ENCODE peak calls at places on chromosome 1, in five cellular contexts. L is AG08395; I is left ventricle myocardium inferior; D is T-helper 2 cell treated with Interferon-gamma antibody and Interleukin-4, amounts not matched to agents 5 μg/mL and 100 μg/mL, for 36 hours; F is GM13977. J is an unnamed sample.

GRCh38 chr1:158095737-158096335 is 84.9 kb upstream of the CD1D start:
- DNase-seq in L (peak; percentile 76), I (no peak), D (peak; percentile 10), F (peak; percentile 78), J (no peak)

GRCh38 chr1:208531003-208531750 is 287.0 kb upstream of the PLXNA2 start:
- DNase-seq in L (no peak), I (no peak), D (no peak), F (no peak), J (no peak)

GRCh38 chr1:214983126-214983869 is 99.2 kb upstream of the KCNK2 start:
- DNase-seq in L (peak; percentile 32), I (no peak), D (no peak), F (no peak), J (no peak)

GRCh38 chr1:231162300-231162969 is 577 bp downstream of the TRIM67 start:
- DNase-seq in L (peak; percentile 55), I (no peak), D (peak; percentile 17), F (peak; percentile 83), J (no peak)

GRCh38 chr1:164602480-164603093 is 43.6 kb downstream of the PBX1 start:
- DNase-seq in L (peak; percentile 58), I (peak; percentile 64), D (no peak), F (no peak), J (no peak)

GRCh38 chr1:55893155-55893554 is 678.0 kb upstream of the USP24 start:
- DNase-seq in L (no peak), I (no peak), D (no peak), F (peak; percentile 12), J (no peak)

GRCh38 chr1:10823000-10823401 is 26.6 kb upstream of the CASZ1 start:
- DNase-seq in L (no peak), I (peak; percentile 38), D (no peak), F (no peak), J (peak; percentile 89)

GRCh38 chr1:152884966-152885624 is 7.0 kb downstream of the SMCP start:
- DNase-seq in L (peak; percentile 20), I (no peak), D (no peak), F (no peak), J (no peak)

GRCh38 chr1:232477728-232478127 is 152.2 kb downstream of the SIPA1L2 start:
- DNase-seq in L (peak; percentile 89), I (no peak), D (no peak), F (no peak), J (no peak)

GRCh38 chr1:70039485-70039884 is 165.9 kb downstream of the LRRC40 start:
- DNase-seq in L (no peak), I (no peak), D (no peak), F (no peak), J (no peak)